ENCODE peak calls at places on chromosomes 4 and X, in six cellular contexts. W is IMR-90, N is PC-9, O is SK-N-SH, H is transverse colon, D is A549. J is an unnamed sample.

GRCh38 chrX:8237718-8238117 is 66.7 kb upstream of the VCX2 start:
- DNase-seq in W (no peak), N (no peak), O (no peak), H (no peak), D (no peak), J (no peak)

GRCh38 chr4:22312113-22312512 is 203.8 kb downstream of the ADGRA3 start:
- DNase-seq in W (no peak), N (no peak), O (no peak), H (no peak), D (no peak), J (no peak)

GRCh38 chr4:89162486-89162885 is 51.2 kb downstream of the TIGD2 start:
- DNase-seq in W (no peak), N (no peak), O (no peak), H (no peak), D (no peak), J (no peak)

GRCh38 chr4:113499696-113500095 is 261.8 kb downstream of the CAMK2D start:
- DNase-seq in W (peak; percentile 94), N (no peak), O (no peak), H (no peak), D (no peak), J (no peak)

GRCh38 chr4:113094802-113095201 is 45.3 kb downstream of the ANK2 start:
- DNase-seq in W (no peak), N (no peak), O (peak; percentile 37), H (no peak), D (peak; percentile 17), J (no peak)

GRCh38 chrX:124234348-124234747 is 98.1 kb upstream of the TEX13D start:
- DNase-seq in W (no peak), N (no peak), O (no peak), H (no peak), D (no peak), J (no peak)

GRCh38 chrX:826026-826425 is 195.4 kb downstream of the SHOX start:
- DNase-seq in W (no peak), N (no peak), O (no peak), H (no peak), D (no peak), J (no peak)

GRCh38 chrX:123173833-123174232 is 10.2 kb upstream of the GRIA3 start:
- DNase-seq in W (no peak), N (no peak), O (peak; percentile 12), H (no peak), D (peak; percentile 32), J (no peak)

GRCh38 chr4:5067908-5068307 is 16.6 kb downstream of the STK32B start:
- DNase-seq in W (no peak), N (no peak), O (no peak), H (no peak), D (no peak), J (no peak)

GRCh38 chr4:25524616-25525146 is 131.0 kb upstream of the SLC34A2 start:
- DNase-seq in W (no peak), N (no peak), O (no peak), H (no peak), D (no peak), J (no peak)

GRCh38 chr4:120995611-120996010 is 73.1 kb upstream of the PRDM5 start:
- DNase-seq in W (no peak), N (no peak), O (no peak), H (no peak), D (no peak), J (no peak)

GRCh38 chr4:107780665-107781064 is 44.1 kb upstream of the SGMS2 start:
- DNase-seq in W (no peak), N (no peak), O (no peak), H (no peak), D (peak; percentile 27), J (no peak)

GRCh38 chr4:189267312-189267965 is 673.2 kb upstream of the FRG1 start:
- DNase-seq in W (no peak), N (no peak), O (no peak), H (no peak), D (no peak), J (no peak)

GRCh38 chr4:124105212-124105611 is 607.3 kb downstream of the ANKRD50 start:
- DNase-seq in W (peak; percentile 22), N (no peak), O (no peak), H (no peak), D (no peak), J (no peak)

GRCh38 chr4:145098675-145099037 is 545 bp downstream of the ABCE1 start:
- DNase-seq in W (peak; percentile 66), N (peak; percentile 55), O (peak; percentile 41), H (peak; percentile 16), D (peak; percentile 52), J (peak; percentile 56)

GRCh38 chrX:153649178-153649914 is 2.3 kb downstream of the DUSP9 start:
- DNase-seq in W (no peak), N (peak; percentile 49), O (peak; percentile 84), H (no peak), D (peak; percentile 57), J (peak; percentile 20)

GRCh38 chr4:157172011-157172410 is 48.5 kb upstream of the GRIA2 start:
- DNase-seq in W (peak; percentile 31), N (no peak), O (no peak), H (no peak), D (peak; percentile 1), J (no peak)

GRCh38 chr4:16967722-16968121 is 69.3 kb upstream of the LDB2 start:
- DNase-seq in W (peak; percentile 10), N (no peak), O (no peak), H (peak; percentile 23), D (no peak), J (peak; percentile 47)

GRCh38 chr4:20832821-20833220 is 132.6 kb downstream of the PACRGL start:
- DNase-seq in W (peak; percentile 0), N (no peak), O (no peak), H (no peak), D (no peak), J (no peak)

GRCh38 chr4:15601862-15602261 is 53.3 kb downstream of the FBXL5 start:
- DNase-seq in W (no peak), N (no peak), O (no peak), H (no peak), D (no peak), J (no peak)

GRCh38 chr4:67779631-67780030 is 25.4 kb upstream of the GNRHR start:
- DNase-seq in W (no peak), N (no peak), O (no peak), H (no peak), D (no peak), J (no peak)

GRCh38 chrX:46325312-46325877 is 219.8 kb downstream of the ZNF674 start:
- DNase-seq in W (peak; percentile 52), N (peak; percentile 90), O (no peak), H (no peak), D (peak; percentile 96), J (no peak)

GRCh38 chrX:12771445-12772069 is 19.7 kb upstream of the PRPS2 start:
- DNase-seq in W (peak; percentile 31), N (no peak), O (peak; percentile 25), H (peak; percentile 66), D (peak; percentile 73), J (peak; percentile 84)

GRCh38 chr4:1471443-1472147 is 65.4 kb upstream of the NKX1-1 start:
- DNase-seq in W (no peak), N (no peak), O (peak; percentile 37), H (no peak), D (no peak), J (peak; percentile 47)

GRCh38 chr4:86532851-86533250 is 61.3 kb upstream of the PTPN13 start:
- DNase-seq in W (no peak), N (no peak), O (no peak), H (no peak), D (no peak), J (no peak)

GRCh38 chr4:184994010-184994622 is 24.2 kb upstream of the HELT start:
- DNase-seq in W (no peak), N (no peak), O (no peak), H (no peak), D (no peak), J (no peak)

GRCh38 chr4:23455482-23455881 is 434.4 kb downstream of the PPARGC1A start:
- DNase-seq in W (no peak), N (no peak), O (no peak), H (no peak), D (peak; percentile 3), J (no peak)
- TF ChIP-seq CTCF in W (no peak), N (no peak), O (no peak), H (peak; percentile 13), D (no peak), J (peak; percentile 13)

DNA sequence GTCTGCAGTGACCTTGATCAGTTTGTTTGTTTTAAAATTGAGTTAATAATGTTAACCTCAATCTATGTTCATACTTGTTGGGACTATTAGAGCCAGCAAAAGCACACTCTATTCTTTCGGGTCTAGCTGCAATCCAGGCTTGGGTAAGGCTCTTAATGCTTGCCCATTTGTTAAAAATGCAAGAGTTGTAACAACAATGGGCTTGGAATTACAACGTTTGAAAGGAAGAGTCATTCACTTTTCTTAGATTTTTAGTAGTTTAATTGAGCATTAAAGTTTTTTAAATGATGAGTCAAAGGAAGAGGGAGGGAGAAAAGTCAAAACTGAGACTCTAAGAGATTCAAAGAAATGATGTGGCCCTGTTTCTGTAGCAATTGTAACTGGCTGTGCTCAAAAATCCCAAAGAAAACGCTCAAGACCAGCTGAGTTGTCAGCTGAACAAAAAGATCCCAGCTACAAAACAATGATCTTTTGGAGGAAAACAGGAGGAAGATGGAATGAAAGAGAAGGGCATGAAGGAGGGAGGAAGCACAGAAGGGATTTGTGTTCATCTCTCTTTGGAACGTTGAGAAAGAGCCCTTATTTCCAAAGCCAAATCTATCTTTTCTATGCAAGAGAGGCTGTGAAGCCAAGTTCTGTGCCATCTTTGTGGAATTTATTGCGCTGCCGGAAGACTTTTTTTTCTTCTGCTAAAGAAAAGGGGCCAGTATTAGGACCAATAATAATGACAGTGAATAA is 5.5 kb downstream of the SCD5 start:
- DNase-seq in W (peak; percentile 26), N (no peak), O (no peak), H (no peak), D (no peak), J (no peak)
- H3K27ac ChIP-seq in W (no peak overlapping the region), N (no peak overlapping the region), O (peak overlapping the region; percentile 81), H (no peak overlapping the region), D (no peak overlapping the region), J (no peak overlapping the region)

GRCh38 chr4:139740531-139741041 is 75.0 kb downstream of the MGST2 start:
- DNase-seq in W (peak; percentile 97), N (no peak), O (peak; percentile 72), H (peak; percentile 39), D (peak; percentile 68), J (peak; percentile 64)
- TF ChIP-seq CTCF in W (peak; percentile 43), N (no peak), O (peak; percentile 41), H (no peak), D (peak; percentile 18), J (no peak)

DNA sequence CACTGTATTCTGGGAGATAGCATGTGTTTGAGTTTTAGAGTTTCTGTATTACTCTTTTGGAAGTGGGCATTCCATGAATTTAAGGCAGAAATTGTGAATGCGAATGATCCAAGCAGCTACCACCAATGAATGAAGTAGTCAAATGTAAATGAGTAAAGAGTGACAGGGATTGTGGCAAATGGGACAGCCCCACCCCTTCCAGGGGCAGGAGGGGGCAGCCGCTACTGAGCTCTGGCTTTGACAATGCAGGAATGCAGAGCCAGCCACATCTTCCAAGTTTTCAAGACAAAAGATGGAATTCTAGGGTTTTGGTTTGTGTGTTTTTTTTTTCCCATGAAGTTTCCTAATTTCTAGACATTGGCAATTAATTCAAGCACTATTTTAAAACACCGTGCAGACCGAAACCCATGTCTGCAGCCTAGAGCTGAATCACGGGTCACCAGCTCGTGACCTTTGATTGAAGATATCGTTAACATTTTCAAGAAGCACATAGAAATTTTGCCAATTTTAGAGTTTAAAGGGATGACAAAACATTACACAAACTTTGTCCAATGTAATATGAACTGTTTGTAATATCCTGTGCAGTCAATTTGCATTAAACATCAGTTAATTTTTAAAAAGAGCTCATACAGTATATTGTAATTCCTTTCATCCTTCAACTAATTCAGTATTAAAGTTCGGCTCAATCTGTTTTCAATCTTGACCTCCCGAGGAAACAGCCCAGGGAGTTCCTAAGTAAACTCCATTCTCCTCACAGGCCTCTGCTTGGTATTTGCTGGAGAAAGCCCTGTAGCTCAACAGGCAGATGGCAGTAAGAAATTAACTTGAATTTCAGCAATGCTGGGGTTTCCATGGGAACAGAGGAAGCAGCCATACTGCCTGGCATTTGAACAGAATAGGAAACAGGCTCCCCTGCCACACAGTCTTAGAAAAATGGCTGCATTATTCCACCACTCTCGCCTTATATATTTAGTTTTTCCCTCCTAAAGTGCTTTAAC is 83.4 kb downstream of the UCHL1 start:
- DNase-seq in W (peak; percentile 34), N (no peak), O (peak; percentile 70), H (no peak), D (peak; percentile 73), J (no peak)
- H3K27ac ChIP-seq in W (no peak overlapping the region), N (no peak overlapping the region), O (peak overlapping the region; percentile 47), H (no peak overlapping the region), D (peak overlapping the region; percentile 63), J (no peak overlapping the region)

J was measured in Peyer's patch.